ENCODE peak calls at places on chromosomes 13 and 19, in six cellular contexts. H, K, W, O, P and S are unnamed samples.

GRCh38 chr13:106262886-106263285 is 272.6 kb downstream of the EFNB2 start:
- DNase-seq in P (no peak), K (no peak), O (no peak), W (no peak), H (no peak), S (no peak)

GRCh38 chr19:35040826-35041547 is 534 bp upstream of the HPN start:
- DNase-seq in K (peak), O (peak), W (no peak), P (peak), H (peak), S (peak)

GRCh38 chr19:22620401-22620800 is 13.7 kb upstream of the ZNF492 start:
- DNase-seq in P (no peak), W (no peak), H (no peak), O (no peak), K (peak), S (no peak)

GRCh38 chr19:35476149-35476548 is 14.1 kb downstream of the KRTDAP start:
- DNase-seq in P (no peak), H (no peak), W (no peak), O (peak), K (no peak), S (no peak)

GRCh38 chr13:111219306-111219705 is 101.1 kb upstream of the TEX29 start:
- DNase-seq in W (peak), P (no peak), H (no peak), K (no peak), O (peak), S (no peak)

GRCh38 chr13:94236876-94237275 is 242.6 kb downstream of the DCT start:
- DNase-seq in O (no peak), H (no peak), K (no peak), P (no peak), W (no peak), S (no peak)

GRCh38 chr19:29172302-29172701 is 40.6 kb downstream of the UQCRFS1 start:
- DNase-seq in K (no peak), W (no peak), P (no peak), H (no peak), O (no peak), S (no peak)

GRCh38 chr13:41075034-41075433 is 13.7 kb downstream of the WBP4 start:
- DNase-seq in W (peak), O (no peak), H (no peak), K (no peak), P (no peak), S (no peak)

GRCh38 chr13:36981156-36981743 is 17.9 kb downstream of the ALG5 start:
- DNase-seq in K (no peak), P (no peak), H (no peak), O (no peak), W (peak), S (no peak)

GRCh38 chr19:17754634-17755532 is 3.6 kb downstream of the FCHO1 start:
- DNase-seq in O (no peak), K (no peak), W (no peak), P (no peak), H (no peak), S (no peak)

GRCh38 chr13:36680918-36681317 is 7.1 kb downstream of the SERTM1 start:
- DNase-seq in K (no peak), H (no peak), W (no peak), O (no peak), P (no peak), S (no peak)

GRCh38 chr13:75762066-75762937 is 126.2 kb downstream of the LMO7 start:
- DNase-seq in K (no peak), P (peak), W (peak), H (no peak), O (no peak), S (no peak)

GRCh38 chr13:110126391-110126961 is 180.5 kb downstream of the COL4A1 start:
- DNase-seq in O (peak), P (no peak), W (peak), H (no peak), K (peak), S (no peak)

GRCh38 chr19:29774126-29774525 is 37.7 kb upstream of the CCNE1 start:
- DNase-seq in O (no peak), P (no peak), W (no peak), K (no peak), H (no peak), S (no peak)

GRCh38 chr13:99406799-99407201 is 94.5 kb upstream of the TM9SF2 start:
- DNase-seq in O (no peak), P (no peak), H (no peak), K (peak), W (no peak), S (no peak)

GRCh38 chr13:48602296-48603040 is 51.3 kb upstream of the CYSLTR2 start:
- DNase-seq in O (no peak), W (no peak), K (no peak), H (no peak), P (no peak), S (no peak)

GRCh38 chr19:10891360-10892108 is 20.2 kb downstream of the CARM1 start:
- DNase-seq in H (no peak), O (no peak), W (no peak), P (peak), K (no peak), S (no peak)

GRCh38 chr13:40486518-40487163 is 179.8 kb downstream of the FOXO1 start:
- DNase-seq in K (peak), H (no peak), O (no peak), P (no peak), W (no peak), S (no peak)

GRCh38 chr19:15251749-15252397 is 19.6 kb upstream of the EPHX3 start:
- DNase-seq in W (peak), H (peak), K (peak), O (peak), P (peak), S (no peak)

GRCh38 chr19:2443785-2444182 is 13.0 kb downstream of the LMNB2 start:
- DNase-seq in O (no peak), W (no peak), P (no peak), K (no peak), H (no peak), S (no peak)
- H3K4me3 ChIP-seq in O (no peak), W (no peak), P (no peak), K (no peak), H (no peak), S (no peak)

GRCh38 chr19:31352782-31353651 is 3.8 kb upstream of the TSHZ3 start:
- DNase-seq in K (no peak), O (peak), W (no peak), H (no peak), P (no peak), S (no peak)
- TF ChIP-seq CTCF in K (no peak), O (no peak), W (no peak), H (no peak), P (no peak), S (no peak)

DNA sequence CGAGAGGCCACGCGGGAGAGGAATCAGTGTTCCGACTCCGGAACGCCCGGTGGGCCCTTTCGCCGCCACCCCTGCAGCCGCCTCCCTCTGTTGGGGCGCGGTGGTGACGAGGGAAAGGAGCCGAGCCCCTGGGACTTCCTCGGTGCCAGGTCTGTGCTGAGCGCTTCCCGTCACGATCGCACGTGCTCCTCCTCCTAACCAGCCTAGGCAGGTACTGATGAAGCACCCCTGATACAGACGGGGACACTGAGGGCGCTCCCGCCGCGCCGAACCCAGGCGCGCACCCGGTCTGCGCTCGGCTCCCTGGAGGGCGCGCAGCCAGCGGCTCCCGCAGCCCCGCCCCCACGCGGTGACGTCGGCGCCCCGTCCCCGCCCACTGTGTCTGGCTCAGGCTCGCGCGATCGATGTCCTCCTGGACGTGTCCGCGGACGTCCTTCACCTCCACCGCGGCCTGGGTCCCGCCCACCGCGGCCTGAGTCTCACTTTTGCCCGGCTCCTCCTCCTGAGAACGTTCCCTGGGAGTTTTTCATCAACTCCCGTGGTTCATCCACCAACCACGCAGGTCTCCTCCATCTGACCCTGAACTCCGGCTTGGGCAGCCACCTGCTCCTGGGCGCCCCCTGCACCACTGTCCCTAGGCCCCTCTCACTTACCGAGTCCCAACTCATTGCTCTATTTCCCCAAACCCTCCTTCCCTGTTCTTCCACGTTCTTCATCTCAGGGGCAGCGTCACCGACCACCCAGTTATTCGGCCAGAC is 2.6 kb upstream of the KLK15 start:
- DNase-seq in P (peak), W (peak), O (peak), K (peak), H (peak), S (no peak)
- H3K4me3 ChIP-seq in P (peak), W (peak), O (peak), K (peak), H (peak), S (peak)

GRCh38 chr13:51865838-51866237 is 4.1 kb downstream of the CCDC70 start:
- DNase-seq in K (no peak), O (peak), H (no peak), W (no peak), P (no peak), S (no peak)
- TF ChIP-seq CTCF in K (no peak), O (peak), H (no peak), W (no peak), P (no peak), S (no peak)

GRCh38 chr19:44722131-44723121 is 23.5 kb downstream of the CEACAM16 start:
- DNase-seq in O (no peak), K (no peak), W (no peak), P (no peak), H (no peak), S (no peak)

GRCh38 chr19:44717603-44718002 is 18.7 kb downstream of the CEACAM16 start:
- DNase-seq in H (no peak), P (no peak), W (no peak), O (no peak), K (no peak), S (no peak)

GRCh38 chr19:44720945-44721344 is 22.0 kb downstream of the CEACAM16 start:
- DNase-seq in H (no peak), K (no peak), P (no peak), W (no peak), O (no peak), S (no peak)

GRCh38 chr19:44719262-44719701 is 20.3 kb downstream of the CEACAM16 start:
- DNase-seq in W (no peak), O (peak), P (no peak), H (no peak), K (no peak), S (no peak)

GRCh38 chr19:44718441-44719261 is 19.7 kb downstream of the CEACAM16 start:
- DNase-seq in O (peak), W (peak), P (peak), K (no peak), H (peak), S (no peak)
- H3K4me3 ChIP-seq in O (no peak), W (no peak), P (no peak), K (no peak), H (no peak), S (no peak)

GRCh38 chr19:33819875-33820781 is 23.5 kb downstream of the KCTD15 start:
- DNase-seq in W (peak), H (peak), O (peak), P (peak), K (peak), S (no peak)
- TF ChIP-seq CTCF in W (no peak), H (no peak), O (no peak), P (no peak), K (no peak), S (no peak)

DNA sequence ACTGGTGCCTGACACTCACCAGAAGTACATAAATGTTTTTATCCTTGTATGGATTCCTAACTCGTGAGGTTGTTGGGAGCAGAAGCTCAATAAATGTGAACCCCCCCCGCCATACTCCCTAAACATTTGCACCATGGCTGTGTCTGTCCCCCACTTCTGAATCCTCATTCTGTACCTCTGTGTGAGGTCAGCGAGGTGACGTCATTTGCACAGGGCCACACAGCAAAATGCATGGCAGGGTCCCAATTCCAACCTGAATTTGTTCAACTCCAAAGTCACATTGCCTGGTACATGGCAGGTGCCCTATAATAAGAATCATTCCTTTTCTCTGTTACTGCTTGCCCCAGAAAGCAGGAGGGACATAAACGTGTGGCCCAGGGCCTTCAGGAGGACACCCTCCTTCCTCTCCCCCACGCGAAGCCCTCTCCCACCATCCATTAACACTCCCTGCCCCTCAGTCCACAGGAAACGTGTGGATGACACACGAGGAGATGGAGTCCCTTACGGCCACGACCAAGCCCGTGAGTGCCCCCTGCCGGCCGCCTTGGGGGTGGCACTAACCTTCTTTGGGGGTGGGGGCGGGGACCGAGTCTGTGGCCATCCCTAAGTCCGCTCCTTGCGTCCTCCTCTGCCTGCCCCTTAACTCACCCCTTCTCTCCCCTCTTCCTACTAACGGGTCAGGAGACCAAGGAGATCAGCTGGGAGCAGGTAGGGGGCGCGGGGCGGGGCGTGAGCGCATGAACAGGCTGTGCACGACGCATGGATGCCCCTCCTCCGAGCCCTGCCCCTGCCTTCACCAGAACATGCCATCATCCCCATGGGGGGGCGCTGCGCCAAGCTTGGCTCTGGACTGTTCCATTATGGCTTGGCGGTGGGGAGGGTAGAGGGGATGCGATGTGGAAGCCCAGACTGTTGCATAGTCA is 9.4 kb downstream of the HRC start:
- DNase-seq in W (peak), P (peak), O (peak), K (peak), H (peak), S (no peak)
- H3K4me3 ChIP-seq in W (peak), P (no peak), O (peak), K (no peak), H (no peak), S (no peak)

DNA sequence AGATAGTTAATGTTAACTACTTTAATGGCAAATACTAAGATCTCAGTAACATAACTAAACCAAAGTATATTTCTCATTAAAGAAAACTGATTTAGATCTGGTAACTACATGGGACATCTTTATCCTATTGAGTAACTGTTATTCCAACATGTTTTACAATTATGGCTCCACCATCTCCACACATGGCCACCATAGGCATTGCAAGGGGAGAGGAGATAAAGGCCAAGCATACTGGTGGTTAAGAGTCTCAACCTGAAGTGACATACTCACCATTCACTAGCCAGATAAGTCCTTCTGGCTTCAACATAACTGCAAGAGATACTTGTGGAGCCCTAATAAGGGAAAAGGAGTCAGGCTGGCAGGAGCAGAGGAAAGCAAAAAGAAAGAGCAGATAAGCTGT is 1586.4 kb upstream of the SPRY2 start:
- DNase-seq in W (no peak), O (peak), P (no peak), H (no peak), K (no peak), S (no peak)
- TF ChIP-seq CTCF in W (no peak), O (peak), P (no peak), H (no peak), K (no peak), S (peak)

GRCh38 chr19:6095760-6096159 is 14.5 kb downstream of the RFX2 start:
- DNase-seq in H (no peak), P (no peak), W (no peak), K (no peak), O (no peak), S (no peak)

GRCh38 chr19:6090634-6091033 is 19.7 kb downstream of the RFX2 start:
- DNase-seq in H (no peak), O (no peak), K (no peak), W (no peak), P (no peak), S (no peak)

GRCh38 chr19:6088677-6089063 is 21.6 kb downstream of the RFX2 start:
- DNase-seq in P (no peak), H (no peak), K (no peak), O (no peak), W (peak), S (no peak)

GRCh38 chr19:6091771-6092291 is 18.5 kb downstream of the RFX2 start:
- DNase-seq in H (no peak), O (no peak), K (no peak), W (peak), P (no peak), S (no peak)

DNA sequence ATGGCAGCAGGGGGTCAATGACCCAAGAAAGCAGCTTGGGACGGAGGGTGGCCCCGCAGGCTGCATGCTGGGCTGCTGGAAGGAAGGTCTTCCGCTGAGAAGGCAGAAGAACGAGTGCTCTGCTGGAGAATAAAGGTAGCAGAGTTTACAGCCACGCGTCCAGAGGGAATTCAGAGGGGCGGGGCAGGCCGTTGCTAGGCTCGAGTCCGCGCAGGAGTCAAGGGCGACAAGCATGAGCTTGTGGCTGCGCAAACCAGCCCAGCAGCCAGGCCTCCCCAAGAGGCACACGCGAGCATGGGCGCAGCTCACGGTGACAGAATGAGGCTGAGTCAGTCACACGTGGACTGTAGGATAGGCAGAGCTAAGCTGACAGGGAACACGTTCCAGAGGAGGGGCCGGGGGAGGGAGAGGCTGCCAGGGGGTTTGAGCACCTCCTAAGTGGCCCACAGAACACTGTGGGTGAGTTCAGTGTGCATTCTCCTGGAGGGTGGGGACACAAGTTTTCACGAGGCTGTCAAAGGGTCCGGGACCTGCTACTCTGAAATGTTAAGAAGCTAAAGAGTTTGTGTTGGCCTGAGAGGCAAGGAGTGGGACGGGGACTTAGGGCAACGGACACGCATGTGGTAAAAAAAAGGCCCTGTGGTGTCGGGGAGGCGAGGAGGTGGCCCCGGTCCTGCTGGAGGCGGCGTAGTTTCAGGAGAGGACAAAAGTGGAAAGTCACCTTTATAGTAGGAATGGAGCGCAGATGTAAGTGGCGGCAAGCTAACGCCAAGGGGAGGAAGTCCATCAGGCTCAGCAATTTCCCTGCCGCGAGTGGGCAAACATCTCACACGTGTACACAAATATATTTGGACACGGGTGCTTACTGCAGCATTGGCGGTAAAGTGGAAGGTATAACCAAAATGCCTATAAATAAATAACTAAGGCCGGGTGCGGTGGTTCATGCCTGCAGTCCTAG is 17.7 kb downstream of the RFX2 start:
- DNase-seq in H (peak), P (peak), O (peak), K (peak), W (peak), S (no peak)
- H3K4me3 ChIP-seq in H (no peak), P (peak), O (peak), K (no peak), W (peak), S (no peak)